ENCODE peak calls at places on chromosomes 3 and 15, in five cellular contexts. L is Peyer's patch, O is A549, D is hepatocyte, K is glutamatergic neuron. V is an unnamed sample.

GRCh38 chr3:126125341-126125740 is 41.4 kb upstream of the SLC41A3 start:
- DNase-seq in O (no peak), D (no peak), L (peak), K (no peak), V (no peak)

GRCh38 chr3:131541288-131541687 is 38.5 kb upstream of the MRPL3 start:
- DNase-seq in L (no peak), O (no peak), D (no peak), K (no peak), V (no peak)

GRCh38 chr3:13891017-13891392 is 11.1 kb upstream of the WNT7A start:
- DNase-seq in K (no peak), D (no peak), L (no peak), O (no peak), V (no peak)

GRCh38 chr3:31962801-31963205 is 18.3 kb downstream of the OSBPL10 start:
- DNase-seq in O (peak), K (no peak), D (no peak), L (no peak), V (no peak)

GRCh38 chr15:63212050-63212973 is 22.9 kb downstream of the RAB8B start:
- DNase-seq in L (no peak), K (no peak), O (no peak), D (peak), V (no peak)

GRCh38 chr3:127753338-127753737 is 69.0 kb downstream of the MGLL start:
- DNase-seq in O (no peak), L (no peak), K (no peak), D (no peak), V (no peak)

GRCh38 chr15:82919231-82919886 is 33.2 kb downstream of the HOMER2 start:
- DNase-seq in K (no peak), L (no peak), O (peak), D (peak), V (no peak)

GRCh38 chr15:101206173-101206572 is 45.7 kb downstream of the CHSY1 start:
- DNase-seq in D (no peak), O (no peak), L (no peak), K (no peak), V (peak)

GRCh38 chr3:104868291-104868690 is 498.4 kb upstream of the ALCAM start:
- DNase-seq in D (no peak), O (no peak), L (no peak), K (no peak), V (no peak)

GRCh38 chr3:45992820-45993219 is 2.8 kb downstream of the FYCO1 start:
- DNase-seq in O (no peak), L (no peak), D (no peak), K (no peak), V (no peak)

GRCh38 chr15:48963524-48964113 is at the start of gene SHC4:
- DNase-seq in O (peak), D (peak), L (peak), K (peak), V (no peak)

GRCh38 chr15:91968610-91969009 is 115.1 kb downstream of the SLCO3A1 start:
- DNase-seq in O (no peak), L (no peak), D (no peak), K (no peak), V (no peak)
- TF ChIP-seq CTCF in O (no peak), L (no peak), D (no peak), K (peak), V (no peak)

GRCh38 chr15:68271854-68272471 is 5.6 kb upstream of the FEM1B start:
- DNase-seq in K (no peak), O (peak), D (peak), L (no peak), V (no peak)
- TF ChIP-seq CTCF in K (no peak), O (no peak), D (no peak), L (no peak), V (no peak)

DNA sequence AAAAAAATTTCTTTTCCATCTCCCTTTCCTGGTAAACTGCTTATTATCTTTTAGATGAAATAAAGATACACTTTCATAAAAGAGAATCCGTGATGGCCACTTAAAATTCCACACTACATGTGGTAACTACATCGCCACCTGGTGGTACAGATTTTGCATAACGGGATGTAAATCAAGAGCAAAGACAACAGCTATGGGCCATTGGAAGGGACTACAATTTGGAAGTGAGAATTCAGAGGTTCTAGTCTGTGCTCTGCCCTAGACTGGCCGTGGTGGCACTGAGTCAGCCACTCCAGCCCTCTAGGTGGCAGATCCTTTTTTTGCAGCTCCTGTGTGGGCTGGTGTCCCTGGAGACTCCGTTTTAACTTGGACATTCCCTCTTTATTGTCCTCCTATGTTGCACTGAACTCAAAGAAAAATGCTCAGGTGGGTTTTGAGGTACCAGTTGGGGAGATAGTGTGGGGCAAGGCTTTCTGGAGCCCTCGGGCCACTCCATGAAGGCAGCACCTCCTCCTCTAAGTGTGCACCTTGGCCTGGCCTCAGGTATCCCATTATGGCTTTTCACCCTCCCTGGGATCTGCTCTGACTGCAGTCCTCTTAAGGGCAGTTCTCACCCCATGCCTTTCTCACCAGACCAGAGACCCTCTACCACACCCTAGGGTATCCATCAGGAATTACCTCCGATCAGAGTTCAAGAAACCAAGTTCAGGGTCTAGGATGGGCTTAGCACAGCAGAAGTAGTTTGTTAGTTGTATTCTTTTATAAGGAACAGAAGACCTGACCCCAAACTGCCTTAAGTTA is 54.9 kb downstream of the SPSB4 start:
- DNase-seq in K (peak), L (peak), D (peak), O (peak), V (peak)
- TF ChIP-seq CTCF in K (peak), L (peak), D (peak), O (peak), V (peak)

DNA sequence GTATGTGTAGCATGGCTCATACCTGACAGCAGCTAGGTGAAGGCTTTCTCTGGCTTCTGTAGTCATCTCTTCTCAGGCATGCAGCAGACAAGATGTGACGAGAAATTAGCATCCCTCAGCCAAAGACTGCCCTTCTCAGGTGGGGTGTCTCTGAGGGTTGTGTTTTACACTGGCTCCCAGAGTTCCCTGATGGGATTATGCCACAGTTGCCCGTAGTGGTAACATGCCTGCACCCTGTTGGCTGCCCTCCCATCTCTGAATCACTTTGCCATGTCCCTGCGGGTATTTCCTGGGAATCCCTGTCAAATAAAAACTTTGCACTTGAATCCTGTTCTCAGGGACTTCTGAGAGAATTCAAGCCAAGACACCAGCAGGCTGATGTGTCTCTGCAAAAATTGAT is 70.5 kb downstream of the LRTM1 start:
- DNase-seq in D (no peak), L (no peak), K (no peak), O (no peak), V (no peak)
- TF ChIP-seq CTCF in D (no peak), L (no peak), K (no peak), O (no peak), V (no peak)

GRCh38 chr3:77296527-77296926 is 256.6 kb downstream of the ROBO2 start:
- DNase-seq in D (no peak), K (no peak), O (peak), L (no peak), V (no peak)
- TF ChIP-seq CTCF in D (no peak), K (no peak), O (no peak), L (no peak), V (no peak)

GRCh38 chr15:31302778-31303433 is 23.7 kb upstream of the KLF13 start:
- DNase-seq in L (peak), D (no peak), O (no peak), K (no peak), V (no peak)
- TF ChIP-seq CTCF in L (peak), D (no peak), O (no peak), K (no peak), V (no peak)

GRCh38 chr15:77656294-77656693 is 23.6 kb upstream of the LINGO1 start:
- DNase-seq in D (no peak), K (no peak), L (no peak), O (no peak), V (no peak)

GRCh38 chr15:77664428-77664827 is 31.7 kb upstream of the LINGO1 start:
- DNase-seq in L (no peak), D (no peak), O (no peak), K (no peak), V (no peak)

GRCh38 chr15:77654975-77655374 is 22.3 kb upstream of the LINGO1 start:
- DNase-seq in O (peak), K (peak), L (no peak), D (peak), V (no peak)

GRCh38 chr15:77657629-77658238 is 25.0 kb upstream of the LINGO1 start:
- DNase-seq in O (no peak), D (no peak), L (no peak), K (no peak), V (no peak)

GRCh38 chr15:77659350-77660321 is 26.9 kb upstream of the LINGO1 start:
- DNase-seq in K (peak), O (peak), L (peak), D (peak), V (no peak)
- TF ChIP-seq CTCF in K (peak), O (peak), L (peak), D (peak), V (no peak)